ENCODE peak calls at places on chromosomes 13 and 19, in ten cellular contexts. F is adrenal gland, W is tibial nerve, Z is transverse colon, J is upper lobe of left lung, P is esophagus squamous epithelium, H is body of pancreas, C is prostate gland, O is heart left ventricle, E is stomach. Y is an unnamed sample.

GRCh38 chr13:79898996-79899395 is 418.0 kb downstream of the NDFIP2 start:
- DNase-seq in F (no peak), J (no peak), H (no peak), O (no peak), E (no peak), C (no peak), P (no peak), Z (no peak), W (no peak), Y (no peak)

GRCh38 chr19:13588953-13589833 is 82.9 kb upstream of the CACNA1A start:
- DNase-seq in W (peak; percentile 52), P (no peak), H (peak; percentile 71), F (peak; percentile 79), E (peak; percentile 77), Z (peak; percentile 72), C (peak; percentile 47), O (peak; percentile 65), J (peak; percentile 66), Y (peak; percentile 91)

GRCh38 chr13:30301827-30302226 is 5.5 kb downstream of the KATNAL1 start:
- DNase-seq in F (no peak), J (no peak), P (no peak), W (no peak), E (no peak), Z (no peak), C (no peak), H (no peak), O (no peak), Y (no peak)

GRCh38 chr13:106182404-106182803 is 353.1 kb downstream of the EFNB2 start:
- DNase-seq in J (no peak), W (no peak), Z (no peak), H (no peak), E (no peak), O (no peak), F (no peak), C (no peak), P (no peak), Y (no peak)

GRCh38 chr13:29707876-29708543 is 112.5 kb upstream of the SLC7A1 start:
- DNase-seq in P (no peak), F (no peak), J (peak; percentile 28), W (no peak), H (peak; percentile 55), C (no peak), E (peak; percentile 51), Z (peak; percentile 48), O (no peak), Y (no peak)

GRCh38 chr19:44927746-44928145 is 13.3 kb downstream of the APOC1 start:
- DNase-seq in O (no peak), P (no peak), F (no peak), C (no peak), W (no peak), H (no peak), J (no peak), Z (no peak), E (no peak), Y (no peak)

GRCh38 chr13:70817571-70817970 is 709.3 kb upstream of the KLHL1 start:
- DNase-seq in Z (no peak), J (no peak), E (no peak), F (no peak), C (no peak), H (no peak), P (no peak), O (no peak), W (no peak), Y (no peak)

GRCh38 chr13:20191902-20192469 is 752 bp downstream of the GJB2 start:
- DNase-seq in O (no peak), P (no peak), Z (peak; percentile 66), C (no peak), W (no peak), H (peak; percentile 42), J (peak; percentile 36), E (peak; percentile 53), F (no peak), Y (peak; percentile 83)

DNA sequence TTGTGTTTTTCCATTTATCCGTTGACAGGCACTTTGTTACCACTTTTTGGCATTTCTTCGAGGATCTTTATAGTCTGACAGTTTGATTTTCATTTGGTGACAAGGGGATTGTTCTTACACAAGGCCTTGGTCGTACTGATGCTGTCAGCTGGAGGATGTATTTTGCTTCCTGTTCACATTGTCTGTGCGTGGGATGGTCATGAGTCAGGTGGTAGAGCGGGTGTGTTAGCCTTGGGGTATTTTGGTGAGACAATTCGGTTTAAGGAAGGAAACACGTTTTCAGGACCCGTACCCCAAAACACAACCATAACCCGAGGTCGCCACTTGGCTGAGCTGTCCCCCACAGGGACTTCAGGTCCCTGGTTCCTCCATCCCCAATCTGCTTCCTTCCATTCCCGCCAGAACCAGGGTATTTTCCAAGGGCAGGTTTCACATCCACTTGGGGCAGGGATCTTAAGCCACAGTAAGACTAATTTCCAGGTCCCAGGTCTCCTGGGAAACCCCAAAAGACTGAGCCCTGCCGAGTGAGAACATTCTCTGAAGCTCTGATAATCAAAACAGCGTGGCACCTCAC is 15.0 kb downstream of the MYO9B start:
- DNase-seq in H (no peak), E (no peak), Z (no peak), P (no peak), F (no peak), C (no peak), J (peak; percentile 59), O (no peak), W (no peak), Y (no peak)
- TF ChIP-seq POLR2A in H (no peak), E (no peak), Z (no peak), P (no peak), F (no peak), C (no peak), J (no peak), O (no peak), W (no peak), Y (no peak)

DNA sequence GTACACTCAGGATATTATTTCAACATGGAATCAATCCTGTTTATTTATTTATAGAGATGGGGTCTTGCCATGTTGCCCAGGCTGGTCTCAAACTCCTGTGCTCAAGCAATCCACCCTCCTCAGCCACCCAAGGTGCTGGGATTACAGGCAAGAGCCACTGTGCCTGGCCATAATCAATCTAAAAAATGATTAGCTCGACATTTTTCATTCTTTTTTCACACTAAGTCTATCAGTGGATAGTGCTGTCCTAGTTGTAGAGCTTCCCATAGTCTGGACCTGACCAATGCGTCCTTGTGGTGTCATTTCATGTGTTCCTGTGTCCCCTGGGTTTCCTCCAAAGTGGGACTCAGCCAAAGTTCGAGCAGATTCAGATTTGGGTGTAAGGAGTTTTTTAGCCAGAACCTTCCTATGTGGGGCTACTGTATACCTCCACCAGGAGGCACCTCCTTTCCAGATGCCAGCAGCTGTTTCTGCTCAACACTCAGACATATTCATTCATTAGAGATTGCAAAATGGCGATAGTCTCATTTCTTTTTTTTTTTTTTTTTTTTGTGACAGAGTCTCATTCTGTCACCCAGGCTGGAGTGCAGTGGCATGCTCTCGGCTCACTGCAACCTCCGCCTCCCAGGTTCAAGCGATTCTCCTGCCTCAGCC is 61.1 kb downstream of the MAP4K1 start:
- DNase-seq in W (no peak), J (no peak), F (no peak), P (no peak), H (no peak), O (no peak), E (no peak), C (no peak), Z (no peak), Y (no peak)
- TF ChIP-seq CTCF in W (no peak), J (no peak), F (no peak), P (peak; percentile 37), H (no peak), O (no peak), E (no peak), C (no peak), Z (no peak), Y (no peak)

DNA sequence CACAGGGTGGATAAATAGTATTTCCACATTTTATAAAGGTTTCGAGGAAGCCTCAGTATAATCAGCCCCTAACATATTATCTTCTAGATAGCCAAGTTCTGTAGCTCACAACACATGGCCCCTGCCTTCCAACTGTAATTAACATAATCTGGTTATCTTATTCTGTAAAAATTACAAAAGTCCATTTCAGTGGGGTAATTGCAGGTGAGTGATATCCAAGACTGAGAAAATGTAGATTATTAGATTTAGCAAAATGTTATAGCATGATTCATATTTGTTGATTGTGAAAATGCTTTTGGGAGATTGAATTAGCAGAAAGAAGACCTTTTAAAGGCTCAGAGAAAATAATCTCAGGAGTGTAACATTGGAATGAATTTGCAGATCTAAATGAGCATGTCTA is 168.3 kb upstream of the GPC6 start:
- DNase-seq in Z (no peak), E (no peak), C (no peak), W (no peak), O (no peak), H (no peak), F (no peak), J (no peak), P (no peak), Y (no peak)
- H3K4me3 ChIP-seq in Z (no peak overlapping the region), E (no peak overlapping the region), C (no peak overlapping the region), W (no peak overlapping the region), O (no peak overlapping the region), H (no peak overlapping the region), F (no peak overlapping the region), J (no peak overlapping the region), P (no peak overlapping the region), Y (no peak overlapping the region)

GRCh38 chr13:44364601-44365000 is 9.0 kb upstream of the SERP2 start:
- DNase-seq in P (no peak), J (no peak), Z (no peak), W (no peak), F (no peak), E (no peak), O (no peak), C (no peak), H (no peak), Y (no peak)
- TF ChIP-seq POLR2A in P (no peak), J (no peak), Z (no peak), W (no peak), F (no peak), E (no peak), O (no peak), C (no peak), H (no peak), Y (no peak)

DNA sequence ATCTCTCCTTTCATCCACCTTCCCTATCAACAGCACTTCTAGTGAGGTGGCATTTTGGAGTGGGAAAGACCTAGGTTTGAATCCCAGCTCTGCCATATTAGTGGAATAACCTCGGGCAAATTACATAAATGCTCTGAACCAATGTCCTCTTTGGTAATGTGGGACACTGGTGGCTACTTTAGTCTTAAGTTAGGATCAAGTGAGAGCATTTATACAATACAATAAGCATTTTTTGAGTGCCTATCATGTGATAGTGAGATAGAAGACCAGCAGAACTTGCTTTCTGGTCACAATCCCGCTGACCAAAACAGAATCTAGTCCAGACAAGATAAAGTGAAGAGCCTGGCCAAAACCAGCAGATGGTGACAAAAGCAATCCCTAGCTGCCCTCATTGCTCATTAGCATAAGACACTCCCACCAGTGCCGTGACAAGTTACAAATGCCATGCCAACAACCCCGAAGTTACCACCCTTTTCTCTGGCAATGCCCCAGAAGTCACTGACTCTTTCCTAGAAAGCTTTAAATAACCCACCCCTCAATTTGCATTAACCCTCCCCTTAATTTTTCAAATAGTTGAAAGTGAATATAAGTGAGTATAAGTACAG is 28.8 kb upstream of the KPNA3 start:
- DNase-seq in O (no peak), F (no peak), E (no peak), C (no peak), H (no peak), Z (no peak), J (no peak), P (no peak), W (no peak), Y (no peak)
- TF ChIP-seq CTCF in O (no peak), F (no peak), E (no peak), C (no peak), H (no peak), Z (no peak), J (no peak), P (no peak), W (no peak), Y (no peak)

Y was measured in lower leg skin.